ENCODE peak calls at places on chromosomes 3 and 15, in seven cellular contexts. One of them, this sample, is unnamed.

GRCh38 chr15:42159381-42160015 is 3.1 kb upstream of the PLA2G4F start:
- DNase-seq in Panc1: no peak
- DNase-seq in cardiac muscle cell: peak; percentile 53
- DNase-seq in SJCRH30: no peak
- DNase-seq in adrenal gland: peak; percentile 46
- DNase-seq in trophoblast cell: no peak
- DNase-seq in adipocyte: no peak
- DNase-seq in this sample: no peak

GRCh38 chr3:19539488-19540395 is 391.4 kb downstream of the KCNH8 start:
- DNase-seq in cardiac muscle cell: no peak
- DNase-seq in trophoblast cell: peak; percentile 90
- DNase-seq in SJCRH30: no peak
- DNase-seq in adrenal gland: no peak
- DNase-seq in adipocyte: no peak
- DNase-seq in Panc1: no peak
- DNase-seq in this sample: no peak

GRCh38 chr15:55879181-55879580 is 114.2 kb downstream of the NEDD4 start:
- DNase-seq in adipocyte: no peak
- DNase-seq in cardiac muscle cell: no peak
- DNase-seq in Panc1: no peak
- DNase-seq in SJCRH30: no peak
- DNase-seq in adrenal gland: no peak
- DNase-seq in trophoblast cell: no peak
- DNase-seq in this sample: no peak

GRCh38 chr3:50268703-50269451 is at the start of gene SEMA3B:
- DNase-seq in SJCRH30: peak; percentile 64
- DNase-seq in trophoblast cell: no peak
- DNase-seq in cardiac muscle cell: no peak
- DNase-seq in Panc1: no peak
- DNase-seq in adipocyte: peak; percentile 76
- DNase-seq in adrenal gland: peak; percentile 90
- DNase-seq in this sample: no peak

GRCh38 chr15:71921191-71921590 is 110.8 kb downstream of the NR2E3 start:
- DNase-seq in cardiac muscle cell: no peak
- DNase-seq in Panc1: peak; percentile 5
- DNase-seq in adipocyte: no peak
- DNase-seq in SJCRH30: no peak
- DNase-seq in adrenal gland: no peak
- DNase-seq in trophoblast cell: no peak
- DNase-seq in this sample: no peak

GRCh38 chr15:73787621-73788020 is 34.5 kb upstream of the INSYN1 start:
- DNase-seq in adipocyte: no peak
- DNase-seq in cardiac muscle cell: no peak
- DNase-seq in Panc1: no peak
- DNase-seq in adrenal gland: no peak
- DNase-seq in SJCRH30: no peak
- DNase-seq in trophoblast cell: no peak
- DNase-seq in this sample: no peak

GRCh38 chr3:52721742-52722033 is 15.8 kb downstream of the SPCS1 start:
- DNase-seq in adipocyte: no peak
- DNase-seq in SJCRH30: no peak
- DNase-seq in Panc1: no peak
- DNase-seq in cardiac muscle cell: no peak
- DNase-seq in trophoblast cell: no peak
- DNase-seq in adrenal gland: no peak
- DNase-seq in this sample: no peak

GRCh38 chr3:63857311-63857710 is 6.3 kb downstream of the THOC7 start:
- DNase-seq in Panc1: no peak
- DNase-seq in adipocyte: no peak
- DNase-seq in trophoblast cell: no peak
- DNase-seq in cardiac muscle cell: no peak
- DNase-seq in SJCRH30: no peak
- DNase-seq in adrenal gland: no peak
- DNase-seq in this sample: no peak

GRCh38 chr15:40481671-40482070 is 10.9 kb downstream of the CHST14 start:
- DNase-seq in adrenal gland: no peak
- DNase-seq in cardiac muscle cell: no peak
- DNase-seq in Panc1: no peak
- DNase-seq in trophoblast cell: no peak
- DNase-seq in adipocyte: peak; percentile 58
- DNase-seq in SJCRH30: no peak
- DNase-seq in this sample: no peak

GRCh38 chr3:158918008-158918407 is 116.2 kb downstream of the MFSD1 start:
- DNase-seq in adrenal gland: peak; percentile 33
- DNase-seq in trophoblast cell: peak; percentile 41
- DNase-seq in adipocyte: peak; percentile 84
- DNase-seq in cardiac muscle cell: peak; percentile 63
- DNase-seq in SJCRH30: peak; percentile 24
- DNase-seq in Panc1: peak; percentile 30
- DNase-seq in this sample: peak; percentile 43

GRCh38 chr3:48185129-48185528 is 3.1 kb downstream of the CDC25A start:
- DNase-seq in cardiac muscle cell: no peak
- DNase-seq in adipocyte: no peak
- DNase-seq in adrenal gland: no peak
- DNase-seq in Panc1: no peak
- DNase-seq in SJCRH30: no peak
- DNase-seq in trophoblast cell: no peak
- DNase-seq in this sample: no peak
- H3K4me3 ChIP-seq in cardiac muscle cell: no peak overlapping the region
- H3K4me3 ChIP-seq in adipocyte: no peak overlapping the region
- H3K4me3 ChIP-seq in adrenal gland: no peak overlapping the region
- H3K4me3 ChIP-seq in Panc1: no peak overlapping the region
- H3K4me3 ChIP-seq in SJCRH30: no peak overlapping the region
- H3K4me3 ChIP-seq in trophoblast cell: no peak overlapping the region
- H3K4me3 ChIP-seq in this sample: no peak overlapping the region

DNA sequence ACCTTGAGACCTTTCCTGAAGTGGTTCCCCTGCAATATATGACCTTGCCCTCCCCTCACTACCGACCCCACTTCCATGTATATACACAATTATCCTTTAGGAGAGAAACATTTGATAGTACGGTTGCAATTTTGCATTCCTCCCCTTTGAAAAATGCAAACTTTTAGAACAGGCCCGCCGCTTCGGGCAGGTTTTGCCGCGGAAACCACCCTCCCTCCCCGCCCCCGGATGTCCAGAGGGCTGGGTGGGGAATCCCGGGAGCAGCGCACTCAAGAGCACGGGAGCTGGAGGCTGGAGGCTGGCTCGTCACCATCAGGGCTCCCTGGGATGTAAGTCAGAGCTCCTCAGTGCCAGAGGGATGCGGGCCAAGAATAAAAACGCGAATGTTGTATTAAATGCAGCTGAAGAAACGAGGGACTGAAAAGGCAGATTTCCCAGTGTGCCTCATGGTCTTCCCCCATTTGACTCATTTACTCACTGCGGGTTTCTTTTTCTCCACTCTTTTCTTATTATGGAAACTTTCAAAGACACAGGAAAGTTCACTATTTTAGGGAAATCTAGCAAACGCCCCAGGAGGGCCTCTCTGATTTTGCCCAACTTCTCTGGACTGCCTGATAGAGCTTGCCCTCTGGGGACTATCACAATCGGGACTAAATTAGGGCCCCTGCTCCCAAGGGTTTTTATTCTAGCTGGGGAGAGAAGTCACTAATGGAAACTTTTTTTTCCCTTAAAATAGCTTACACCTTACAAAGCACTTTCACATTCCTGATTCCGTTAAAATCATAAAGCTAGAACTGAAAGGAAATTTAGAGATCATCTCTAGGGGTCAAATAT is 2.9 kb upstream of the USP3 start:
- DNase-seq in Panc1: no peak
- DNase-seq in adipocyte: peak; percentile 94
- DNase-seq in cardiac muscle cell: peak; percentile 37
- DNase-seq in adrenal gland: peak; percentile 78
- DNase-seq in trophoblast cell: peak; percentile 96
- DNase-seq in SJCRH30: no peak
- DNase-seq in this sample: no peak
- H3K4me1 ChIP-seq in Panc1: peaks cover 72% of the 10 kb centered on the region
- H3K4me1 ChIP-seq in adipocyte: peaks cover 40% of the 10 kb centered on the region
- H3K4me1 ChIP-seq in cardiac muscle cell: peaks cover 12% of the 10 kb centered on the region
- H3K4me1 ChIP-seq in adrenal gland: peaks cover 28% of the 10 kb centered on the region
- H3K4me1 ChIP-seq in trophoblast cell: peaks cover 16% of the 10 kb centered on the region
- H3K4me1 ChIP-seq in SJCRH30: peaks cover 13% of the 10 kb centered on the region
- H3K4me1 ChIP-seq in this sample: peaks cover 8% of the 10 kb centered on the region

DNA sequence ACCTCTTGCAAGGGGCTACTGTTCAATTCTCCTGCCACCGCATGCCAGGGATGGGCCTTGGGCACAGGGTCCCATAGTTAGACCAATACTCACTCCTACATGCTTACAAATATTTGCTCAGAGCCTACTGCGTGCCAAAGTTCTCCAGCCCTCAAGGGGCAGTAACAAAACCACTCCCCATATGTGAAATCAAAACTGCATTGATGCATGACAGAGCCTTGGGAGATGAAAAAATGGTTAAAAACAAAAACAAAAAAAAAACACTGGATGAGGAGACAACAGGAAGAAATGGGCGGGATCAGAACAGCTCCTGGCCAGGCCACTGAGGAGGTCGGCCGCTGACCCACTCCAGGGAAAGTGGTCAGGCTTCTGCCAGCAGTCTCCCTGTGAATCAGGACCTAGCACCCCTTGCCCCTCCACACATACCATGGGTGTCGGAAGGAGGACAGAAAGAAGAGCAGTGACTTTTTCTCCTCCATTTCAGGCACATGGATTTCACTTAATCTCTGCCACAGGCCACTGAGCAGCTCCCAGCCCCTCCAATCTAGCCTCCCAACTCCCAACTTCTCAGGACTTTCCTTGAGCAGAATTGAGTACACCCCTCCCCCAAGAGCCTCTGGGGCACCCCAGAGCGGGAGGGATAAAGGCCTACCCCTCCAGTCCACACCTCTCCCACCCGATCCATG is 2.8 kb downstream of the PLXNB1 start:
- DNase-seq in cardiac muscle cell: no peak
- DNase-seq in SJCRH30: no peak
- DNase-seq in adipocyte: peak; percentile 61
- DNase-seq in adrenal gland: no peak
- DNase-seq in Panc1: no peak
- DNase-seq in trophoblast cell: no peak
- DNase-seq in this sample: no peak
- H3K4me3 ChIP-seq in cardiac muscle cell: no peak overlapping the region
- H3K4me3 ChIP-seq in SJCRH30: no peak overlapping the region
- H3K4me3 ChIP-seq in adipocyte: peak overlapping the region; percentile 82
- H3K4me3 ChIP-seq in adrenal gland: no peak overlapping the region
- H3K4me3 ChIP-seq in Panc1: no peak overlapping the region
- H3K4me3 ChIP-seq in trophoblast cell: no peak overlapping the region
- H3K4me3 ChIP-seq in this sample: no peak overlapping the region

GRCh38 chr3:196216681-196217211 is 412 bp downstream of the SLC51A start:
- DNase-seq in trophoblast cell: no peak
- DNase-seq in adipocyte: no peak
- DNase-seq in SJCRH30: no peak
- DNase-seq in Panc1: no peak
- DNase-seq in cardiac muscle cell: no peak
- DNase-seq in adrenal gland: no peak
- DNase-seq in this sample: no peak

GRCh38 chr3:196217307-196218154 is 1.2 kb downstream of the SLC51A start:
- DNase-seq in trophoblast cell: no peak
- DNase-seq in SJCRH30: no peak
- DNase-seq in Panc1: no peak
- DNase-seq in adrenal gland: no peak
- DNase-seq in adipocyte: no peak
- DNase-seq in cardiac muscle cell: no peak
- DNase-seq in this sample: no peak

GRCh38 chr3:196215493-196215892 is 841 bp upstream of the SLC51A start:
- DNase-seq in adrenal gland: no peak
- DNase-seq in Panc1: no peak
- DNase-seq in cardiac muscle cell: no peak
- DNase-seq in trophoblast cell: no peak
- DNase-seq in SJCRH30: no peak
- DNase-seq in adipocyte: no peak
- DNase-seq in this sample: no peak

GRCh38 chr3:196216081-196216564 is at the start of gene SLC51A:
- DNase-seq in cardiac muscle cell: no peak
- DNase-seq in SJCRH30: no peak
- DNase-seq in adrenal gland: no peak
- DNase-seq in Panc1: no peak
- DNase-seq in adipocyte: no peak
- DNase-seq in trophoblast cell: no peak
- DNase-seq in this sample: no peak

DNA sequence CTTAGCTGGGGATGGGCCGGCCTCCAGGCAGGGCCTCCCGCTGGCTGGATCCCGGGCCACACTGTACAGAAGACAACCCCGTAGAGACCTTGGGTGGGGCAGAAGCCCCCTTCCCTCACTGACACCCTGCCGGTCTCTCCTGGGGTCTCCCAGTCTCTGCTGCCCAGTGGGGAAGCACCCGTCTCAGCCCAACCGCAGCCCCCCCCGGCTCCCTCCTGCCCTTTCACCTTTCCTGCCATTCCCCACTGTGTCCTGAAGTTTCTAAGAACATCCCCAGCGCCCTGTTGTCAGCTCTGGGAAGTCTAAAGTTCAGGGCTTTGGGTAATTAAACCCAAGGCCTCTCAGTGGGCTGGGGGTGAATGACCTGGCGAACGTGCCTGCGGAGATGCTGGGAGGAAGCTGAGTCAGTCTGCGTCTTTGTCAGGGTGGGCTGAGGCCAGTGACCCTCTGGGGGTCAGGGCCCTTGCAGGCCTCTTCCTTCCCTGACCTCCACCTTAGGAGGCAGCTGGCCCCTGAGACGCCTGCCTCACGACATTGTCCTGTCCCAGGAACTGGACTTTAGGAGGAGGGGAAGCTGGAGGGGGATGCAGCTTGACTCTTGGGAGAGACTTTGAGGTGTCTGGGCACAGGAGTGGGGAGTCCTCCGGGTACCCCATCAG is 1.4 kb upstream of the SLC51A start:
- DNase-seq in cardiac muscle cell: no peak
- DNase-seq in Panc1: no peak
- DNase-seq in SJCRH30: no peak
- DNase-seq in adrenal gland: no peak
- DNase-seq in trophoblast cell: no peak
- DNase-seq in adipocyte: no peak
- DNase-seq in this sample: no peak
- H3K4me1 ChIP-seq in cardiac muscle cell: peaks cover 5% of the 10 kb centered on the region
- H3K4me1 ChIP-seq in Panc1: peaks cover 4% of the 10 kb centered on the region
- H3K4me1 ChIP-seq in SJCRH30: peaks cover 4% of the 10 kb centered on the region
- H3K4me1 ChIP-seq in adrenal gland: peaks cover 20% of the 10 kb centered on the region
- H3K4me1 ChIP-seq in trophoblast cell: peaks cover 4% of the 10 kb centered on the region
- H3K4me1 ChIP-seq in adipocyte: peaks cover 9% of the 10 kb centered on the region
- H3K4me1 ChIP-seq in this sample: no peaks in the 10 kb centered on the region

GRCh38 chr3:65952842-65953241 is 85.9 kb downstream of the MAGI1 start:
- DNase-seq in adrenal gland: no peak
- DNase-seq in cardiac muscle cell: no peak
- DNase-seq in SJCRH30: no peak
- DNase-seq in trophoblast cell: no peak
- DNase-seq in adipocyte: no peak
- DNase-seq in Panc1: no peak
- DNase-seq in this sample: no peak
- H3K4me3 ChIP-seq in adrenal gland: no peak overlapping the region
- H3K4me3 ChIP-seq in cardiac muscle cell: no peak overlapping the region
- H3K4me3 ChIP-seq in SJCRH30: no peak overlapping the region
- H3K4me3 ChIP-seq in trophoblast cell: no peak overlapping the region
- H3K4me3 ChIP-seq in adipocyte: no peak overlapping the region
- H3K4me3 ChIP-seq in Panc1: no peak overlapping the region
- H3K4me3 ChIP-seq in this sample: no peak overlapping the region

This sample was measured in BE2C.